ENCODE peak calls at places on chromosomes 3 and 15, in four cellular contexts. N is tibial artery, S is GM10248, Y is fibroblast of the aortic adventitia. I is an unnamed sample.

GRCh38 chr3:37279226-37279625 is 104.8 kb upstream of the LRRFIP2 start:
- DNase-seq in N (no peak), S (no peak), Y (no peak), I (peak)

GRCh38 chr3:44954289-44954688 is 21.7 kb downstream of the ZDHHC3 start:
- DNase-seq in N (no peak), S (no peak), Y (no peak), I (no peak)

GRCh38 chr3:175695251-175695650 is 836.1 kb downstream of the NAALADL2 start:
- DNase-seq in N (no peak), S (no peak), Y (no peak), I (no peak)

GRCh38 chr15:79296583-79296982 is 14.1 kb downstream of the ANKRD34C start:
- DNase-seq in N (no peak), S (no peak), Y (no peak), I (no peak)

GRCh38 chr3:53816430-53816829 is 29.8 kb downstream of the CHDH start:
- DNase-seq in N (no peak), S (no peak), Y (no peak), I (no peak)

GRCh38 chr15:77637851-77638402 is 5.2 kb upstream of the LINGO1 start:
- DNase-seq in N (no peak), S (no peak), Y (no peak), I (no peak)

GRCh38 chr15:73941449-73941848 is 15.2 kb downstream of the LOXL1 start:
- DNase-seq in N (no peak), S (no peak), Y (no peak), I (no peak)

GRCh38 chr3:147130461-147130860 is 275.9 kb downstream of the ZIC4 start:
- DNase-seq in N (no peak), S (no peak), Y (peak), I (peak)

GRCh38 chr15:60077581-60078359 is 73.7 kb downstream of the FOXB1 start:
- DNase-seq in N (no peak), S (no peak), Y (no peak), I (no peak)

GRCh38 chr15:71813723-71814470 is 3.5 kb downstream of the NR2E3 start:
- DNase-seq in N (no peak), S (peak), Y (no peak), I (no peak)

GRCh38 chr3:21237638-21238037 is 513.4 kb downstream of the ZNF385D start:
- DNase-seq in N (no peak), S (no peak), Y (peak), I (no peak)

GRCh38 chr15:71232411-71232810 is 117.1 kb downstream of the THSD4 start:
- DNase-seq in N (no peak), S (no peak), Y (no peak), I (no peak)

GRCh38 chr3:77553240-77553639 is 513.3 kb downstream of the ROBO2 start:
- DNase-seq in N (no peak), S (no peak), Y (no peak), I (no peak)

GRCh38 chr3:186526256-186526606 is 17.9 kb downstream of the CRYGS start:
- DNase-seq in N (no peak), S (no peak), Y (no peak), I (no peak)

GRCh38 chr15:75097939-75098338 is 74.5 kb downstream of the PPCDC start:
- DNase-seq in N (no peak), S (no peak), Y (no peak), I (no peak)

GRCh38 chr15:39501366-39501765 is 79.5 kb upstream of the THBS1 start:
- DNase-seq in N (no peak), S (no peak), Y (peak), I (peak)

GRCh38 chr15:92600902-92601301 is 54.7 kb downstream of the FAM174B start:
- DNase-seq in N (no peak), S (no peak), Y (no peak), I (no peak)

GRCh38 chr3:126343675-126344074 is 13.5 kb downstream of the KLF15 start:
- DNase-seq in N (peak), S (no peak), Y (no peak), I (no peak)

GRCh38 chr15:101424984-101425383 is 64.5 kb downstream of the PCSK6 start:
- DNase-seq in N (no peak), S (no peak), Y (no peak), I (no peak)

GRCh38 chr3:27721717-27722564 is at the start of gene EOMES:
- DNase-seq in N (no peak), S (peak), Y (peak), I (no peak)

GRCh38 chr3:8210752-8211405 is 290.7 kb upstream of the LMCD1 start:
- DNase-seq in N (no peak), S (no peak), Y (peak), I (no peak)

GRCh38 chr3:46705022-46705530 is 3.9 kb downstream of the TMIE start:
- DNase-seq in N (peak), S (peak), Y (peak), I (peak)

GRCh38 chr15:93179072-93179471 is 90.1 kb upstream of the RGMA start:
- DNase-seq in N (peak), S (no peak), Y (no peak), I (no peak)

GRCh38 chr3:64161481-64161952 is 63.7 kb downstream of the PRICKLE2 start:
- DNase-seq in N (no peak), S (no peak), Y (no peak), I (peak)

GRCh38 chr3:81003817-81004216 is 757.6 kb downstream of the GBE1 start:
- DNase-seq in N (no peak), S (no peak), Y (no peak), I (no peak)

GRCh38 chr3:81003008-81003407 is 758.4 kb downstream of the GBE1 start:
- DNase-seq in N (no peak), S (no peak), Y (no peak), I (no peak)

DNA sequence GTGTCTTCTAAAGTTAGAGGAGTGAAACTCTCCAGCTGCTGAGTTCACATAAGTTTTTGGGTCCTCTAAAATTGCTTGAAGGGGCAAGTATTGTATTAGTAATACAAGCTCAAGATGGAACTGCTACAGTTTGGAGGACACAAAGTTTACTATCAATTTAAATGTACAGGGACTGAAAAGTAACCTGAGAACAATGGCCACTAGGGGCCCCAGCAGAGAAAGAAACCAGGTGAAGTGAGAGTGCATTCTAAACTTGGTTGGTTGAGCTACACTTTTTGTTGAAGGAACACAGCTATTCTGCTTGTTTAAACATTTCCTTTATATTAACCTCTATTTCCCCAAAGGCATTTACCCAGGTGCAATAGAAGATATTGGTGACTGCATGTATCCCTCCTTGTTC is 755.5 kb downstream of the GBE1 start:
- DNase-seq in N (no peak), S (no peak), Y (no peak), I (no peak)
- TF ChIP-seq CTCF in N (no peak), S (no peak), Y (no peak), I (no peak)

GRCh38 chr15:45618813-45619212 is 16.0 kb upstream of the SQOR start:
- DNase-seq in N (no peak), S (no peak), Y (no peak), I (no peak)
- TF ChIP-seq CTCF in N (no peak), S (no peak), Y (no peak), I (no peak)

DNA sequence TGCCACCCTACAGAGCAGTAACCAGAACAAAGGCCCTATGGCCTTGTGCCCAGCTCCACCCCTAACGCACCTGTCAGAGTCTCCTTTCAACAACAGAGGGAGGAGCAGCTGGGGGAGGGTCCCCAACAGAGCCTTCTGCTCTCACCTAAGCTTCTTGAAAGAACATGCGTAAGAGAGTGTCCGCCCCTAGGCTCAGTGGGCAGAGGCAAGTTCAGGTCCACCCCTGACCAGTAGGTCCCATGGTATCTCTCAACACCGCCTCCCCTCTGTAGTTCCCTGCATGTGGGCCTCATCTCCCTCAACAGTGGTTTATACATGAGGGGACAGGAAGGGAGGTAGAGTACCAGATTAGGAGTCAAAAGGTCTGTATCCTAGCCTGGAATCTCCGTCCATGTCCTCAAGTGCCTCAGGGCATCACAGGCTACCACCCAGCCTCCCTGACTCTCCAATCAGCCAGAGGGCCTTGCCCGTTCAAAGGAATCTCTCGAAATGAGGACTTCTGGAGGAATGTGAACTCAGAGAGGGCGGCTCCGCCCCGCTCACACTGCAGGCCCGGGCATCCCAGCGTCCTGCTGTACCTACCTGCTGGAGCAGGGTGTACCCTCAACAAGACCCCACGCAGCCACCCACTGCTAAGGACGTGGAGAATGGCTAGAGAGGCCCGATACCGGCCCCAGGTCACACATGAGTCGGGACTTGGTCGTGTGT is 680 bp downstream of the POC1A start:
- DNase-seq in N (no peak), S (no peak), Y (peak), I (no peak)
- TF ChIP-seq CTCF in N (no peak), S (no peak), Y (no peak), I (no peak)

DNA sequence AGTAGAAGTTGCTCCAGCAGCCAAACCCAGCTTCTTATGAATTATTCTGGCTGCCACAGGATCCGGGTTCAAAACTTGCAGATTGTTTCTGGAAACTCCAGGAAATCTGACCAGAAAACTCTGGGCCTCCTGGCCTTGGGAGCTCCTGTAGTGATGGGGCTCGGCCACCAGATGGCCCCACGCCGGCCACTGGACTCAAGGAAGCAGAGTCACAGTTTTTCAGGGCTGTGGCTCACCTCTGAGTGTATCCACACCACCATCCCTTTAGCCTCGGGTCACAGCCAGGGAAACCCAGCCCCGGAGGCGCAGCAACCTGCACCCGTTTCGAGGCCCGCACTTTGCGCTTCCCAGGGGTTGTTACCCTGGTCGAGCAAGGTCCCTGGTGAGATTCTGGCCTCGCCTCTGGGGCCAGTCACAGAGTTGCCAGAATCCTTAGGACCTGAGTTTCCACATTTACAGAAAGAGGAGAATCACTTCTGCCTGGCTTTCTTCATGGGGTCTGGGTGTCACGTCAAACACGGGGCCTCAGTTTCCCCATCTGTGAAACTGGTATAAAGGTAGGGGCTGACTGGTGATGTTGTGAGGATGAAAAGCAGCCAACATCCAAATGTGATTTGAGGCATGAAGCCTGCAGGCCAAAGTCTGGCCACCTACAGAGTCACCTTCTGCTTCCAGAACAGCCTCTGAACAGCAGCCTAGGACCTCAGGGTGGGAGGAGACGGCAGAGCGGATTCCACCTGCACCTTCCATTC is 53.5 kb upstream of the LCTL start:
- DNase-seq in N (peak), S (peak), Y (peak), I (peak)
- TF ChIP-seq CTCF in N (peak), S (peak), Y (peak), I (peak)

DNA sequence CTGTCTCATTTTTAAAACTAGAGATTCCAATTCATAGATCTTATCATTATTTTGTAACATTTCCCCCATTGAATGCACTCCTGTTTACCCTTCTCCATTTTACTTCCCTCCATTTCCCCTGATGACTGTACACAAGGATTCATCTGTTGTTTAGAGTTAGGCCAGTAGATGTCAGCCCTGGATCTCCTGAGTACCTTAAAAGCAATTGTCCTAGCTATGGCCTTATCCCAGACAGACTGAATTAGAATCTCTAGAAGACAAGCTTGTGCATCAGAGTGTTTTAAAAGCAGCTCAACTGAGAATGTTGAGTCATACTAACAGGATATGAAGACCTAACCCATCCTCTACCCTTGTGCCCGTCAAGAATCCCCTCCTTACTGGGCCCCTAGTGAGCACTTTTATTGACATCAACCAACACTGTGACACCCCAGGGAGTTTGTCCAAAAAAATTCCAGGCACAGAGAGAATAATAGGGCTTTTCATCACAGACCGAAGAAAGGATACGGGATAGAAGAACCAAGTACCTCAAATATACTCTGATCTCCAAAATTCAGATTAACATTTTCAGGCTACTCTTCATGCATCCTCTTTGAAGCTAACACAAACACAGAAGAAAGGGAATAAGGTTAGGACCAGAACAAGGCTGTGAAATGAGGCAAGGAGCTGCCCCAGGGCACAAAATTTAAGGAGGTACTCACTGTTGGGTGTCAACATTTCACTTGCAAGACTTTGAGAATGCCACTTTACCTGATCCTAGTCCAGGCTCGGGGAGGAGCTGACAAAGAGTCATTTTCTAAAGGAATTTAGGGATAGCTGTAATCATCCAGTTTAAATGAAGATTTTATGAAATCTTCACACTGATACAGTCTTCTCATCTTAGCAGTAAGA is 17.1 kb downstream of the ZBED2 start:
- DNase-seq in N (no peak), S (peak), Y (peak), I (peak)
- TF ChIP-seq CTCF in N (no peak), S (peak), Y (peak), I (peak)

DNA sequence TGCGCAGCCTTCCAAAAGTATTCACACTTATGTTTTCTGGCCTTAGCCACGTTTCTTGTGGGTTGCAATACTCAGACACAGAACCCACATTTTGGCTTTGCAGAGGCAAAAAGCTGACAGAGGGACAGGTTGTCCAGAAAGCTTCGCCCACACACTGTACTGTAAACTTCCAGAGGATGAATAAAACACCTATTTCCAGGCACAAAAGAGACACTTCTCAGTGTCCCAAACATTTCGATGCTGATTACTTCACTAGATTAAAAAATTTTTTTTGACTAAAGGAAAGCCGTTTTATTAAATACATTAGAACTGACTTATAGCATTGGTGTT is 28.0 kb upstream of the KCTD6 start:
- DNase-seq in N (no peak), S (no peak), Y (no peak), I (no peak)
- TF ChIP-seq CTCF in N (no peak), S (no peak), Y (no peak), I (no peak)

GRCh38 chr3:118990818-118991560 is 43.7 kb downstream of the IGSF11 start:
- DNase-seq in N (no peak), S (no peak), Y (no peak), I (no peak)

GRCh38 chr3:118988198-118988842 is 46.3 kb downstream of the IGSF11 start:
- DNase-seq in N (no peak), S (no peak), Y (no peak), I (no peak)

GRCh38 chr3:118986734-118987133 is 47.9 kb downstream of the IGSF11 start:
- DNase-seq in N (no peak), S (no peak), Y (no peak), I (no peak)

GRCh38 chr3:118987466-118987865 is 47.2 kb downstream of the IGSF11 start:
- DNase-seq in N (peak), S (no peak), Y (peak), I (no peak)

DNA sequence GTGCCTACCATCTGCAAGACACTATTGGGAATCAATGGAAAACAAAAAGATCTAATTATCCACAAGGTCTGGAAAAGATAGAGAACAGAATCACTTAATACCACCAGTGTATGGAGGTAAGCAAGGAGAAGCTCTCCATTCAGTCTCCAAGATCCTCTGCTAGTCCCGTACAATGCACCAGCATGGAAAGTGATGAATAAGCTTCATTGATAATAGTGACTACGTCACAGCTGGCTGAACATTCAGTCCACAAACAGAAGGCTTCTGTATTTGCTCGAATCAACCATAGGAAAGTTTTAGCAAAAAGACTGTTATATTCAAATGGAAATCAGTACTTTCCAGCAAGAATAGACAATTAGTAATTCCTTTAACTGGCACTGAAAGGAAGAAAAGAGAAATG is 42.9 kb downstream of the IGSF11 start:
- DNase-seq in N (no peak), S (no peak), Y (no peak), I (no peak)
- TF ChIP-seq CTCF in N (no peak), S (no peak), Y (no peak), I (no peak)

GRCh38 chr3:195196266-195196665 is 74.7 kb downstream of the XXYLT1 start:
- DNase-seq in N (peak), S (no peak), Y (peak), I (peak)

GRCh38 chr3:195198424-195199346 is 72.3 kb downstream of the XXYLT1 start:
- DNase-seq in N (peak), S (no peak), Y (no peak), I (no peak)

GRCh38 chr3:195194559-195195161 is 76.3 kb downstream of the XXYLT1 start:
- DNase-seq in N (no peak), S (no peak), Y (no peak), I (peak)

GRCh38 chr3:195197764-195198423 is 73.1 kb downstream of the XXYLT1 start:
- DNase-seq in N (peak), S (no peak), Y (peak), I (peak)

DNA sequence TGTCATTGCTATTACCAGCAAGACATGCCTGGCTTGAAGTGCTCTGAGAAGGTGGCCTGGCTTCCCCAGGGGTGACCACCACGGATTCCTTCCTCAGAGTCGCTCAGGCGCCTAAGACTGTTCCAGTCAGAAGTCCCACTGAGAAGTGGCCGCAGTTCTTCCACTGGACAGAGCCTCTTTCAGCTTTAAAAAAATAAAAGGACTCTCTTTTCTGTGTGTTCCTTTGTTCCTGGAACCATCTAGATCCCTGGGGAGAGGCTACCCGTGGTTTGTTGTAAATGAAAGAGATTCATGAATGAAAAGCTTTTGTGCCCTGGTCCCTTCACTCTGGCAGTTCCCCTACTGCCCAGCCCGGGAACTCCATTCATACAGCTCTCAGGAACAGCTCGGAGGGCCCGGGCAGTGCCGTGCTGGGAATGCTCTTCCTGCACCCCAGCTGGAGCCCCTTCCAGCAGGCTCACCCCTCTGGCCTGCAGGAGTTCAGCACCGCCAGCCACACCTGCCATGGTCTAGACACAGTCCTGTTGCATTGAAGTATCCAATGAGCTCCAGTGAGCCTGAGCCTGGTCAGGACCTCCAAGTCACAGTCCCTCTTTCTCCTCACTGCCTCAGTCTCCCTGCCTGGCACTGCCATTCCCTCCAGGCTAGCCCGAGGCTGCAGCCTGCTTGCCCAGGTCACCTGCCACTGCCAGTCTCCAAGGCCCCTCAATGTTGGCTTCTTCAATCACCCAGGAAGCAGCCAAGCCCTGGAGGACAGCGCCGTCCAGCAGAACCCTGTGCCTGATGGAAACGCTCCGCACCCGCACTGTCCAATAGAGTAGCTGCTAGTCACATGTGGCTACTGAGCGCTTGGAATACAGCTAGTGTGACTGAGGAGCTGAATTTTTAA is 75.4 kb downstream of the XXYLT1 start:
- DNase-seq in N (peak), S (no peak), Y (no peak), I (no peak)
- TF ChIP-seq CTCF in N (no peak), S (no peak), Y (no peak), I (no peak)

I was measured in fibroblast of villous mesenchyme.